ENCODE peak calls at places on chromosomes 5 and 9, in four cellular contexts. O is sigmoid colon, P is upper lobe of right lung, E is tibial nerve. X is an unnamed sample. For H3K36me3 and H3K4me1, the result is how much of the 10 kb centered on the place peaks cover.

GRCh38 chr5:1074816-1075554 is 36.9 kb downstream of the SLC12A7 start:
- DNase-seq in E (no peak), P (no peak), O (no peak), X (no peak)

GRCh38 chr9:134069536-134070399 is 1.9 kb upstream of the BRD3 start:
- DNase-seq in P (peak), O (no peak), E (no peak), X (no peak)

GRCh38 chr9:78215706-78216105 is 20.2 kb upstream of the CEP78 start:
- DNase-seq in P (no peak), E (no peak), O (no peak), X (no peak)

GRCh38 chr5:57004800-57005199 is 52.9 kb upstream of the MIER3 start:
- DNase-seq in O (no peak), P (no peak), E (no peak), X (no peak)

GRCh38 chr9:108322326-108323098 is 533.3 kb downstream of the ACTL7B start:
- DNase-seq in E (no peak), O (no peak), P (no peak), X (no peak)

GRCh38 chr5:40991981-40992559 is 79.1 kb downstream of the MROH2B start:
- DNase-seq in P (no peak), O (no peak), E (no peak), X (no peak)

GRCh38 chr9:98062161-98062560 is 5.6 kb downstream of the NANS start:
- DNase-seq in P (no peak), O (no peak), E (no peak), X (no peak)

GRCh38 chr5:112106878-112107277 is 312.2 kb downstream of the EPB41L4A start:
- DNase-seq in O (no peak), E (no peak), P (no peak), X (no peak)

GRCh38 chr9:4538107-4538506 is 47.8 kb downstream of the SLC1A1 start:
- DNase-seq in E (no peak), O (no peak), P (no peak), X (no peak)

GRCh38 chr5:119943148-119943547 is 313.8 kb downstream of the FAM170A start:
- DNase-seq in E (no peak), P (no peak), O (no peak), X (no peak)
- TF ChIP-seq CTCF in E (peak), P (peak), O (no peak), X (no peak)

DNA sequence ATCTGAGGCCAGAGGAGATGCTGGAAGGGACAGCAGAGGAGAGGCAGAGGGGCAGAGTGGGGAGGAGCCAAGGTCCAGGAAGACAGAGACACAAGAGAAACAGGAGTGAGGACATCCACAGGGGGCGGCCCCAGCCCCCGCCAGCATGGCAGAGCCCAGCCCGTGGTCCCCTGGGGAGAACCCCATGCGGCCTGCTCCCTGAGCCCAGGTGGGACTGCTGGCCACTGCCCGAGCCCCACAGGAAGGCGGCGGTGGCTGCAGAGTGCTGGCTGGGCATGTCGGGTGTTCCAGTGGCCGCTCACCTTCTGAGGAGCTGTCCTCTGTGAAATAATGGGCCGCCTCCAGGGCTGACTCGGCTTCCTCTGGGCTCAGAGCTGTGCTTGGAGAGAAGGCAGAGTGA is 8.9 kb upstream of the MRNIP start:
- DNase-seq in O (peak), P (no peak), E (no peak), X (no peak)
- H3K36me3 ChIP-seq in O (half or more), P (half or more), E (under half), X (half or more)

GRCh38 chr5:14187660-14188059 is 44.5 kb downstream of the TRIO start:
- DNase-seq in O (no peak), P (no peak), E (no peak), X (no peak)

GRCh38 chr5:14188778-14189177 is 45.6 kb downstream of the TRIO start:
- DNase-seq in O (no peak), E (no peak), P (no peak), X (no peak)

GRCh38 chr5:14185336-14186131 is 42.4 kb downstream of the TRIO start:
- DNase-seq in E (no peak), O (no peak), P (no peak), X (no peak)

GRCh38 chr5:14186132-14186830 is 43.1 kb downstream of the TRIO start:
- DNase-seq in P (no peak), O (no peak), E (no peak), X (no peak)

GRCh38 chr5:14187157-14187556 is 44.0 kb downstream of the TRIO start:
- DNase-seq in O (no peak), P (no peak), E (no peak), X (no peak)
- H3K4me1 ChIP-seq in O (half or more), P (half or more), E (under half), X (half or more)

GRCh38 chr5:131649160-131649559 is 14.1 kb upstream of the RAPGEF6 start:
- DNase-seq in E (no peak), P (no peak), O (no peak), X (no peak)

GRCh38 chr5:131641494-131641893 is 6.5 kb upstream of the RAPGEF6 start:
- DNase-seq in P (no peak), E (no peak), O (no peak), X (no peak)

GRCh38 chr5:131644822-131645221 is 9.8 kb upstream of the RAPGEF6 start:
- DNase-seq in E (no peak), O (no peak), P (no peak), X (no peak)

DNA sequence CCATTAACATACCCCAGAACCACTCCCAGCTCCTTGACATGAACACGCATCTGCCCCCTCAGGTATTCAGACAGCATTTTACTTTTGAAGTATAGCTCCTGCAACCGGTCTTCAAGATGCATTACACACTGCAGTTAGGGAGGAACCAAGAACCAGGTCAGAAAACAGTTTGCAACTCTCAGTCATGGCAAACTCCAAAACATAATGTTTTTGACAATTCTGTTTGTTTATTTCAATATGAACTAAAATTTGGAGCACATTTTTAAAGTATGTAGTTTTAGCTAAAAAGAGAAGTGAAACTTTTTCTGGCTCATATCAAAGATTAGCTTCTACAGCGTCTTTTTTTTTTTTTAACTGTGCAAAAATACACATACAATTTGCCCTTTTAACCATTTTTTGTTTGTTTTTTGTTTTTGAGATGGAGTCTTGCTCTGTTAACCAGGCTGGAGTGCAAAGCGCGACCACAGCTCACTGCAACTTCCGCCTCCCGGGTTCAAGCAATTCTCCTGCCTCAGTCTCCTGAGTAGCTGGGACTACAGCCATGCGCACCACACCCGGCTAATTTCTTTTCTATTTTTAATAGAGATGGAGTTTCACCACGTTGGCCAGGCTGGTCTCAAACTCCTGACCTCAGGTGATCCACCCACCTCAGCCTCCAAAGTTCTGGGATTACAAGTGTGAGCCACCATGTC is 12.2 kb upstream of the RAPGEF6 start:
- DNase-seq in E (no peak), P (no peak), O (no peak), X (no peak)
- TF ChIP-seq CTCF in E (no peak), P (no peak), O (no peak), X (no peak)

GRCh38 chr9:93659044-93659836 is 82.9 kb downstream of the PHF2 start:
- DNase-seq in P (peak), O (peak), E (no peak), X (peak)

GRCh38 chr9:93662016-93662638 is 85.7 kb downstream of the PHF2 start:
- DNase-seq in O (no peak), P (no peak), E (no peak), X (no peak)

GRCh38 chr9:93659837-93660177 is 83.4 kb downstream of the PHF2 start:
- DNase-seq in O (peak), E (no peak), P (peak), X (peak)

GRCh38 chr9:93661591-93661990 is 85.2 kb downstream of the PHF2 start:
- DNase-seq in O (no peak), P (no peak), E (no peak), X (no peak)

DNA sequence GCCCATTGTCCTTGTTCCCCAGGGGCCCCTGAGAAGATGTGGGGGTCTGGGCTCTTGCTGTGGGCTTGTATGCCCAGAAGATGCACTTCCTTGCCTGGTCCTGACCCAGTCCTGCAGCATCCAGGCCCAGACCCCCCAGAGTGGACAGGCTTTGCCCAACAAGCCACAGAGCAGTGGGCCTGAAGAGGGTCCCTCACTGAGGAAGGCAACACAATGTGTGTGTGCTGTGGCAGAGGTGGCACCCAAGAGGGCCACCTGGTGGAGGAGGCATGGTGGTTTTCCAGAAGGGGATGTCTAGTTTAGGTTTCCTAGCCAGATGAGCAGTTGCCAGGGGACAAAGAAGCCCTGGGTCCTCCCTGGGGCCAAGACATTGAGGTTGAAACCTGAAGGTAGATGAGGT is 84.3 kb downstream of the PHF2 start:
- DNase-seq in O (peak), P (peak), E (no peak), X (peak)
- H3K36me3 ChIP-seq in O (half or more), P (under half), E (under half), X (half or more)

GRCh38 chr9:137395666-137396010 is 27.3 kb downstream of the EXD3 start:
- DNase-seq in P (no peak), E (no peak), O (no peak), X (no peak)
- H3K4me1 ChIP-seq in P (under half), E (under half), O (under half), X (under half)